ENCODE peak calls at places on chromosomes 5 and 9, in four cellular contexts. V is PC-9, T is tibial nerve, Z is Peyer's patch. K is an unnamed sample. For H3K4me1, the result is how much of the 10 kb centered on the place peaks cover.

GRCh38 chr9:21558627-21559401 is 76.7 kb upstream of the IFNE start:
- DNase-seq in Z (no peak), T (no peak), V (no peak), K (no peak)

GRCh38 chr9:93204470-93205043 is 20.6 kb downstream of the WNK2 start:
- DNase-seq in Z (no peak), V (no peak), T (no peak), K (peak)

GRCh38 chr9:120612218-120612617 is 32.3 kb upstream of the CDK5RAP2 start:
- DNase-seq in V (no peak), T (no peak), Z (no peak), K (no peak)

GRCh38 chr9:108083796-108084352 is 594.3 kb upstream of the KLF4 start:
- DNase-seq in T (no peak), V (no peak), Z (no peak), K (no peak)

GRCh38 chr9:133741716-133742115 is 3.6 kb upstream of the SARDH start:
- DNase-seq in V (no peak), Z (no peak), T (no peak), K (no peak)

GRCh38 chr5:59020611-59021285 is 437.9 kb downstream of the RAB3C start:
- DNase-seq in T (no peak), Z (no peak), V (no peak), K (no peak)

GRCh38 chr9:124659099-124659659 is 111.9 kb downstream of the NR6A1 start:
- DNase-seq in V (peak), T (peak), Z (peak), K (peak)

GRCh38 chr9:98317134-98317857 is 61.8 kb upstream of the TBC1D2 start:
- DNase-seq in Z (no peak), V (no peak), T (no peak), K (no peak)

GRCh38 chr5:93598141-93598996 is 15.3 kb downstream of the NR2F1 start:
- DNase-seq in V (no peak), T (no peak), Z (no peak), K (no peak)

GRCh38 chr5:150140830-150141229 is 14.8 kb downstream of the PDGFRB start:
- DNase-seq in T (no peak), V (no peak), Z (no peak), K (no peak)

GRCh38 chr5:150137168-150137957 is 18.3 kb downstream of the PDGFRB start:
- DNase-seq in Z (no peak), T (no peak), V (no peak), K (no peak)

GRCh38 chr5:150138551-150139265 is 16.9 kb downstream of the PDGFRB start:
- DNase-seq in Z (no peak), T (peak), V (no peak), K (no peak)

GRCh38 chr5:150137997-150138396 is 17.6 kb downstream of the PDGFRB start:
- DNase-seq in V (no peak), Z (no peak), T (peak), K (no peak)

GRCh38 chr5:150139334-150139733 is 16.3 kb downstream of the PDGFRB start:
- DNase-seq in V (no peak), Z (no peak), T (no peak), K (no peak)
- H3K4me1 ChIP-seq in V (under half), Z (half or more), T (half or more), K (under half)

GRCh38 chr5:162132348-162132747 is 64.8 kb downstream of the GABRG2 start:
- DNase-seq in Z (no peak), T (no peak), V (no peak), K (no peak)
- H3K4me1 ChIP-seq in Z (under half), T (under half), V (under half), K (under half)

GRCh38 chr9:113578279-113578865 is 114.8 kb downstream of the RGS3 start:
- DNase-seq in V (no peak), Z (no peak), T (no peak), K (no peak)

GRCh38 chr9:113578877-113579269 is 115.3 kb downstream of the RGS3 start:
- DNase-seq in T (no peak), Z (peak), V (peak), K (no peak)

GRCh38 chr9:113580041-113580953 is 116.8 kb downstream of the RGS3 start:
- DNase-seq in T (peak), Z (peak), V (peak), K (peak)

GRCh38 chr9:113580954-113581311 is 117.4 kb downstream of the RGS3 start:
- DNase-seq in T (no peak), V (no peak), Z (no peak), K (no peak)

GRCh38 chr9:113579270-113580040 is 115.9 kb downstream of the RGS3 start:
- DNase-seq in V (peak), T (peak), Z (peak), K (no peak)
- H3K4me1 ChIP-seq in V (half or more), T (under half), Z (half or more), K (under half)

DNA sequence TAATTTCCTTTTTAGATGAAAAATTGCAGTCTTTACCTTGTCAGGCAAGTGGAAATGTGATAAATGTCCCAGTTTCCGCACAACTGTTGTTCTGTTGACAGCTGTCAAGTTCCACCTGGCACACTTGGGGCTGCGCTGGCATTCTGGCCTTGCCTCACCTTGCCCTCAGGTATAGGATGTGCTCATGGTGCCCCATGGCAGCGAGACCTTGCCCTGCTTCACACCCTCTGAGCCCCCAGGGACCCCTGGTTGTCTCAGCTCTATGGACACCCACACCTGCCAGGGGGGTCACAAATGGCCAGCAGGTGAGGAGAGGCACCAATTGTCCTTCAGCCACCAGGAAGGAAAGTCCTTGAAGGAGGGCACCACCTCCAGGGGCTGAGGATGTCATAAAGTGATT is 37.5 kb upstream of the SEMA4D start:
- DNase-seq in Z (no peak), V (no peak), T (no peak), K (no peak)
- H3K4me1 ChIP-seq in Z (under half), V (under half), T (under half), K (under half)

K was measured in pancreas.